ENCODE peak calls at places on chromosome 1, in seven cellular contexts. N is cardiac septum; P is testis; W is activated CD4-positive, alpha-beta T cell treated with anti-CD3 and anti-CD28 coated beads for 36 hours; Z is neural progenitor cell; B is A549; E is neural crest cell. D is an unnamed sample.

GRCh38 chr1:75502776-75503175 is 108.1 kb downstream of the SLC44A5 start:
- DNase-seq in N (no peak), W (no peak), P (no peak), E (no peak), Z (no peak), B (no peak), D (no peak)

GRCh38 chr1:200912737-200913407 is 18.2 kb downstream of the INAVA start:
- DNase-seq in Z (no peak), B (no peak), E (no peak), N (no peak), W (no peak), P (no peak), D (no peak)

GRCh38 chr1:246784621-246785535 is 60.7 kb downstream of the SCCPDH start:
- DNase-seq in E (no peak), P (no peak), W (peak), B (no peak), N (no peak), Z (no peak), D (no peak)

GRCh38 chr1:177864530-177865305 is 105.1 kb downstream of the SEC16B start:
- DNase-seq in Z (no peak), E (no peak), W (no peak), B (no peak), N (no peak), P (no peak), D (no peak)

GRCh38 chr1:111475706-111476105 is 1.9 kb downstream of the C1orf162 start:
- DNase-seq in W (peak), P (no peak), N (no peak), B (no peak), Z (no peak), E (no peak), D (no peak)

GRCh38 chr1:40185951-40186864 is 25.0 kb downstream of the RLF start:
- DNase-seq in B (no peak), E (no peak), W (peak), P (no peak), N (no peak), Z (no peak), D (no peak)

GRCh38 chr1:9890224-9890731 is 19.8 kb downstream of the CTNNBIP1 start:
- DNase-seq in B (peak), Z (peak), E (no peak), P (peak), N (no peak), W (no peak), D (no peak)

GRCh38 chr1:157156058-157156541 is 17.9 kb upstream of the ETV3 start:
- DNase-seq in Z (peak), W (peak), N (peak), E (peak), B (peak), P (peak), D (no peak)

GRCh38 chr1:154502742-154503111 is 515 bp upstream of the SHE start:
- DNase-seq in W (peak), B (no peak), Z (peak), N (no peak), P (peak), E (no peak), D (no peak)

GRCh38 chr1:175317795-175318194 is 125.2 kb upstream of the KIAA0040 start:
- DNase-seq in Z (no peak), B (no peak), N (no peak), P (peak), W (no peak), E (no peak), D (no peak)

GRCh38 chr1:78726686-78727085 is 77.1 kb downstream of the IFI44 start:
- DNase-seq in W (no peak), B (no peak), Z (no peak), P (no peak), E (no peak), N (no peak), D (no peak)

GRCh38 chr1:112991721-112992120 is 35.7 kb upstream of the SLC16A1 start:
- DNase-seq in P (no peak), W (no peak), N (no peak), E (no peak), B (no peak), Z (no peak), D (no peak)